ENCODE peak calls at places on chromosomes 3 and 15, in nine cellular contexts. One of them, this sample, is unnamed.

GRCh38 chr3:113200946-113201345 is 10.4 kb upstream of the BOC start:
- DNase-seq in AG04449: no peak
- DNase-seq in choroid plexus epithelial cell: no peak
- DNase-seq in ovary: no peak
- DNase-seq in Peyer's patch: no peak
- DNase-seq in neural progenitor cell: no peak
- DNase-seq in IMR-90: no peak
- DNase-seq in upper lobe of right lung: no peak
- DNase-seq in fibroblast of lung: no peak
- DNase-seq in this sample: no peak

GRCh38 chr3:54274607-54275006 is 152.3 kb downstream of the CACNA2D3 start:
- DNase-seq in AG04449: no peak
- DNase-seq in choroid plexus epithelial cell: no peak
- DNase-seq in ovary: no peak
- DNase-seq in Peyer's patch: no peak
- DNase-seq in neural progenitor cell: no peak
- DNase-seq in IMR-90: no peak
- DNase-seq in upper lobe of right lung: no peak
- DNase-seq in fibroblast of lung: no peak
- DNase-seq in this sample: no peak

GRCh38 chr15:62453356-62453755 is 288.3 kb upstream of the C2CD4B start:
- DNase-seq in AG04449: no peak
- DNase-seq in choroid plexus epithelial cell: no peak
- DNase-seq in ovary: no peak
- DNase-seq in Peyer's patch: no peak
- DNase-seq in neural progenitor cell: no peak
- DNase-seq in IMR-90: peak
- DNase-seq in upper lobe of right lung: no peak
- DNase-seq in fibroblast of lung: peak
- DNase-seq in this sample: no peak

GRCh38 chr3:105829879-105830622 is 38.8 kb downstream of the CBLB start:
- DNase-seq in AG04449: no peak
- DNase-seq in choroid plexus epithelial cell: peak
- DNase-seq in ovary: no peak
- DNase-seq in Peyer's patch: no peak
- DNase-seq in neural progenitor cell: no peak
- DNase-seq in IMR-90: peak
- DNase-seq in upper lobe of right lung: no peak
- DNase-seq in fibroblast of lung: peak
- DNase-seq in this sample: no peak

GRCh38 chr3:32557640-32558352 is 12.9 kb downstream of the DYNC1LI1 start:
- DNase-seq in AG04449: no peak
- DNase-seq in choroid plexus epithelial cell: no peak
- DNase-seq in ovary: no peak
- DNase-seq in Peyer's patch: no peak
- DNase-seq in neural progenitor cell: no peak
- DNase-seq in IMR-90: no peak
- DNase-seq in upper lobe of right lung: no peak
- DNase-seq in fibroblast of lung: no peak
- DNase-seq in this sample: no peak

GRCh38 chr3:31981206-31982181 is at the start of the genes OSBPL10 and ZNF860:
- DNase-seq in AG04449: no peak
- DNase-seq in choroid plexus epithelial cell: peak
- DNase-seq in ovary: peak
- DNase-seq in Peyer's patch: peak
- DNase-seq in neural progenitor cell: peak
- DNase-seq in IMR-90: peak
- DNase-seq in upper lobe of right lung: peak
- DNase-seq in fibroblast of lung: peak
- DNase-seq in this sample: peak

GRCh38 chr3:111588527-111588926 is 6.6 kb downstream of the ZBED2 start:
- DNase-seq in AG04449: no peak
- DNase-seq in choroid plexus epithelial cell: peak
- DNase-seq in ovary: no peak
- DNase-seq in Peyer's patch: no peak
- DNase-seq in neural progenitor cell: no peak
- DNase-seq in IMR-90: peak
- DNase-seq in upper lobe of right lung: no peak
- DNase-seq in fibroblast of lung: no peak
- DNase-seq in this sample: no peak

GRCh38 chr3:53188720-53189119 is 27.7 kb downstream of the PRKCD start:
- DNase-seq in AG04449: no peak
- DNase-seq in choroid plexus epithelial cell: no peak
- DNase-seq in ovary: no peak
- DNase-seq in Peyer's patch: no peak
- DNase-seq in neural progenitor cell: no peak
- DNase-seq in IMR-90: no peak
- DNase-seq in upper lobe of right lung: no peak
- DNase-seq in fibroblast of lung: no peak
- DNase-seq in this sample: no peak

GRCh38 chr3:15629860-15630597 is 28.5 kb downstream of the BTD start:
- DNase-seq in AG04449: no peak
- DNase-seq in choroid plexus epithelial cell: peak
- DNase-seq in ovary: peak
- DNase-seq in Peyer's patch: peak
- DNase-seq in neural progenitor cell: peak
- DNase-seq in IMR-90: peak
- DNase-seq in upper lobe of right lung: no peak
- DNase-seq in fibroblast of lung: peak
- DNase-seq in this sample: peak

GRCh38 chr3:45665101-45665572 is 24.1 kb upstream of the SACM1L start:
- DNase-seq in AG04449: no peak
- DNase-seq in choroid plexus epithelial cell: peak
- DNase-seq in ovary: no peak
- DNase-seq in Peyer's patch: peak
- DNase-seq in neural progenitor cell: peak
- DNase-seq in IMR-90: peak
- DNase-seq in upper lobe of right lung: no peak
- DNase-seq in fibroblast of lung: peak
- DNase-seq in this sample: peak

GRCh38 chr3:71163216-71163918 is 420.2 kb downstream of the FOXP1 start:
- DNase-seq in AG04449: no peak
- DNase-seq in choroid plexus epithelial cell: peak
- DNase-seq in ovary: no peak
- DNase-seq in Peyer's patch: no peak
- DNase-seq in neural progenitor cell: no peak
- DNase-seq in IMR-90: no peak
- DNase-seq in upper lobe of right lung: no peak
- DNase-seq in fibroblast of lung: no peak
- DNase-seq in this sample: no peak

GRCh38 chr15:90059208-90059985 is 42.9 kb downstream of the IDH2 start:
- DNase-seq in AG04449: no peak
- DNase-seq in choroid plexus epithelial cell: peak
- DNase-seq in ovary: no peak
- DNase-seq in Peyer's patch: peak
- DNase-seq in neural progenitor cell: no peak
- DNase-seq in IMR-90: no peak
- DNase-seq in upper lobe of right lung: peak
- DNase-seq in fibroblast of lung: no peak
- DNase-seq in this sample: no peak

GRCh38 chr15:74960995-74961588 is 4.5 kb upstream of the RPP25 start:
- DNase-seq in AG04449: no peak
- DNase-seq in choroid plexus epithelial cell: no peak
- DNase-seq in ovary: no peak
- DNase-seq in Peyer's patch: no peak
- DNase-seq in neural progenitor cell: no peak
- DNase-seq in IMR-90: peak
- DNase-seq in upper lobe of right lung: no peak
- DNase-seq in fibroblast of lung: no peak
- DNase-seq in this sample: no peak

GRCh38 chr3:108469126-108469525 is 41.3 kb downstream of the MYH15 start:
- DNase-seq in AG04449: no peak
- DNase-seq in choroid plexus epithelial cell: no peak
- DNase-seq in ovary: no peak
- DNase-seq in Peyer's patch: no peak
- DNase-seq in neural progenitor cell: no peak
- DNase-seq in IMR-90: no peak
- DNase-seq in upper lobe of right lung: no peak
- DNase-seq in fibroblast of lung: no peak
- DNase-seq in this sample: no peak

GRCh38 chr3:65672876-65673815 is 365.6 kb downstream of the MAGI1 start:
- DNase-seq in AG04449: no peak
- DNase-seq in choroid plexus epithelial cell: peak
- DNase-seq in ovary: peak
- DNase-seq in Peyer's patch: peak
- DNase-seq in neural progenitor cell: peak
- DNase-seq in IMR-90: peak
- DNase-seq in upper lobe of right lung: peak
- DNase-seq in fibroblast of lung: peak
- DNase-seq in this sample: peak

DNA sequence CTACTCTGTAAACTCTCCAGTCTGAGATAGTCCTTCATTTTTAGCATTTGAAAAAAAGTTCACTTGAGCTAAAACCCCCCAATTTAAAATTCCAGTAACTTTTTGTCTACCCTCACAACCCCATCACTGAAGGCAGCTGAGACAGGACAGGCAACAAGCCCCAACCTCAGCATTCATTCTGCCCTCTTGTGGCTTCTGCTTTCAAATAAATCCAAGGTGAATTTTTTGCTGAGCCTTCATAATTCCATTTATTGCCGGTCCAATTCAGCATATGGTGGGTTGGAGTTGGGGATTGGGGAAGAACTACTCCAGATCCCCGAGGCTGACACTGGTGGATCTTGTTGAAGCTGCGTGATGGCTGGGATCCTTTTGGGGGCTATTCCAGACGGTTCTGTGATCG is 88.4 kb upstream of the THRB start:
- DNase-seq in AG04449: no peak
- DNase-seq in choroid plexus epithelial cell: peak
- DNase-seq in ovary: no peak
- DNase-seq in Peyer's patch: peak
- DNase-seq in neural progenitor cell: peak
- DNase-seq in IMR-90: no peak
- DNase-seq in upper lobe of right lung: no peak
- DNase-seq in fibroblast of lung: peak
- DNase-seq in this sample: peak
- TF ChIP-seq CTCF in AG04449: no peak
- TF ChIP-seq CTCF in choroid plexus epithelial cell: peak
- TF ChIP-seq CTCF in ovary: no peak
- TF ChIP-seq CTCF in Peyer's patch: peak
- TF ChIP-seq CTCF in neural progenitor cell: peak
- TF ChIP-seq CTCF in IMR-90: no peak
- TF ChIP-seq CTCF in upper lobe of right lung: peak
- TF ChIP-seq CTCF in fibroblast of lung: peak
- TF ChIP-seq CTCF in this sample: peak

GRCh38 chr3:161946443-161946960 is 449.9 kb downstream of the OTOL1 start:
- DNase-seq in AG04449: no peak
- DNase-seq in choroid plexus epithelial cell: no peak
- DNase-seq in ovary: no peak
- DNase-seq in Peyer's patch: no peak
- DNase-seq in neural progenitor cell: no peak
- DNase-seq in IMR-90: no peak
- DNase-seq in upper lobe of right lung: no peak
- DNase-seq in fibroblast of lung: no peak
- DNase-seq in this sample: no peak
- TF ChIP-seq CTCF in AG04449: no peak
- TF ChIP-seq CTCF in choroid plexus epithelial cell: no peak
- TF ChIP-seq CTCF in ovary: no peak
- TF ChIP-seq CTCF in Peyer's patch: no peak
- TF ChIP-seq CTCF in neural progenitor cell: no peak
- TF ChIP-seq CTCF in IMR-90: no peak
- TF ChIP-seq CTCF in upper lobe of right lung: no peak
- TF ChIP-seq CTCF in fibroblast of lung: no peak
- TF ChIP-seq CTCF in this sample: no peak

GRCh38 chr3:170054204-170054603 is 16.4 kb downstream of the GPR160 start:
- DNase-seq in AG04449: no peak
- DNase-seq in choroid plexus epithelial cell: peak
- DNase-seq in ovary: no peak
- DNase-seq in Peyer's patch: no peak
- DNase-seq in neural progenitor cell: no peak
- DNase-seq in IMR-90: no peak
- DNase-seq in upper lobe of right lung: no peak
- DNase-seq in fibroblast of lung: peak
- DNase-seq in this sample: no peak
- TF ChIP-seq CTCF in AG04449: no peak
- TF ChIP-seq CTCF in choroid plexus epithelial cell: peak
- TF ChIP-seq CTCF in ovary: no peak
- TF ChIP-seq CTCF in Peyer's patch: peak
- TF ChIP-seq CTCF in neural progenitor cell: peak
- TF ChIP-seq CTCF in IMR-90: peak
- TF ChIP-seq CTCF in upper lobe of right lung: no peak
- TF ChIP-seq CTCF in fibroblast of lung: peak
- TF ChIP-seq CTCF in this sample: peak

GRCh38 chr15:47551079-47551478 is 166.2 kb upstream of the SEMA6D start:
- DNase-seq in AG04449: no peak
- DNase-seq in choroid plexus epithelial cell: peak
- DNase-seq in ovary: no peak
- DNase-seq in Peyer's patch: no peak
- DNase-seq in neural progenitor cell: peak
- DNase-seq in IMR-90: no peak
- DNase-seq in upper lobe of right lung: no peak
- DNase-seq in fibroblast of lung: no peak
- DNase-seq in this sample: no peak

GRCh38 chr15:47548189-47548588 is 169.1 kb upstream of the SEMA6D start:
- DNase-seq in AG04449: no peak
- DNase-seq in choroid plexus epithelial cell: no peak
- DNase-seq in ovary: no peak
- DNase-seq in Peyer's patch: no peak
- DNase-seq in neural progenitor cell: peak
- DNase-seq in IMR-90: no peak
- DNase-seq in upper lobe of right lung: no peak
- DNase-seq in fibroblast of lung: no peak
- DNase-seq in this sample: no peak

GRCh38 chr15:47551559-47551958 is 165.7 kb upstream of the SEMA6D start:
- DNase-seq in AG04449: no peak
- DNase-seq in choroid plexus epithelial cell: no peak
- DNase-seq in ovary: no peak
- DNase-seq in Peyer's patch: no peak
- DNase-seq in neural progenitor cell: no peak
- DNase-seq in IMR-90: no peak
- DNase-seq in upper lobe of right lung: no peak
- DNase-seq in fibroblast of lung: no peak
- DNase-seq in this sample: no peak

GRCh38 chr15:47552978-47553608 is 164.2 kb upstream of the SEMA6D start:
- DNase-seq in AG04449: no peak
- DNase-seq in choroid plexus epithelial cell: no peak
- DNase-seq in ovary: no peak
- DNase-seq in Peyer's patch: no peak
- DNase-seq in neural progenitor cell: no peak
- DNase-seq in IMR-90: no peak
- DNase-seq in upper lobe of right lung: no peak
- DNase-seq in fibroblast of lung: no peak
- DNase-seq in this sample: no peak

DNA sequence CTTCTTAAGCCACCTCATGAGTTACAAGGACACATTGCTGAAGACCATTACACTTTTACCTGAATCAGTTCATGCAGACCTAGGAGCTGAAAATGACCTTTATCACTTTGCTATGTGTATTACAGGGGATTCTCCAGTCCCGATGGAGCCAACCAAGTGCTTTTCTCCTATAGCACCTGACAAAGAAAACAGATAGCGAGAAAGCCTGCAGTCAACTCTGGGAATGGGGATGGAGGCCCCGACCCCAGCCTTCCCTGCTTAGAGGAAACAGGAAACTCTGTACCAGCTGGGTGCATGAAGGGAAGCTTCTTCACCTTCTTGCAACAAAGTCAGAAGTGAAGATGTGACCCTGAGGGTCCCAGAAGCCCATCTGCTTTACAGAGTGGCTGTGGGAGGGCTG is 168.3 kb upstream of the SEMA6D start:
- DNase-seq in AG04449: no peak
- DNase-seq in choroid plexus epithelial cell: no peak
- DNase-seq in ovary: no peak
- DNase-seq in Peyer's patch: no peak
- DNase-seq in neural progenitor cell: no peak
- DNase-seq in IMR-90: no peak
- DNase-seq in upper lobe of right lung: no peak
- DNase-seq in fibroblast of lung: no peak
- DNase-seq in this sample: no peak
- TF ChIP-seq CTCF in AG04449: no peak
- TF ChIP-seq CTCF in choroid plexus epithelial cell: no peak
- TF ChIP-seq CTCF in ovary: no peak
- TF ChIP-seq CTCF in Peyer's patch: no peak
- TF ChIP-seq CTCF in neural progenitor cell: no peak
- TF ChIP-seq CTCF in IMR-90: no peak
- TF ChIP-seq CTCF in upper lobe of right lung: no peak
- TF ChIP-seq CTCF in fibroblast of lung: no peak
- TF ChIP-seq CTCF in this sample: no peak